ENCODE peak calls at places on chromosomes 11 and 22, in ten cellular contexts. One of them, this sample, is unnamed.

GRCh38 chr22:18950141-18950540 is 14.0 kb upstream of the PRODH start:
- DNase-seq in AG10803: no peak
- DNase-seq in right lobe of liver: peak
- DNase-seq in A549: no peak
- DNase-seq in tibial artery: no peak
- DNase-seq in colonic mucosa: no peak
- DNase-seq in kidney epithelial cell: no peak
- DNase-seq in GM23338: no peak
- DNase-seq in uterus: no peak
- DNase-seq in coronary artery: no peak
- DNase-seq in this sample: no peak

GRCh38 chr11:125167292-125167953 is 2.9 kb downstream of the PKNOX2 start:
- DNase-seq in AG10803: no peak
- DNase-seq in right lobe of liver: no peak
- DNase-seq in A549: no peak
- DNase-seq in tibial artery: peak
- DNase-seq in colonic mucosa: no peak
- DNase-seq in kidney epithelial cell: no peak
- DNase-seq in GM23338: peak
- DNase-seq in uterus: no peak
- DNase-seq in coronary artery: no peak
- DNase-seq in this sample: no peak

GRCh38 chr11:57069942-57070341 is 81.2 kb downstream of the OR5AK2 start:
- DNase-seq in AG10803: peak
- DNase-seq in right lobe of liver: no peak
- DNase-seq in A549: no peak
- DNase-seq in tibial artery: no peak
- DNase-seq in colonic mucosa: no peak
- DNase-seq in kidney epithelial cell: no peak
- DNase-seq in GM23338: no peak
- DNase-seq in uterus: no peak
- DNase-seq in coronary artery: no peak
- DNase-seq in this sample: no peak

GRCh38 chr11:65071907-65072630 is 11.8 kb downstream of the CDCA5 start:
- DNase-seq in AG10803: no peak
- DNase-seq in right lobe of liver: no peak
- DNase-seq in A549: no peak
- DNase-seq in tibial artery: no peak
- DNase-seq in colonic mucosa: no peak
- DNase-seq in kidney epithelial cell: no peak
- DNase-seq in GM23338: no peak
- DNase-seq in uterus: no peak
- DNase-seq in coronary artery: no peak
- DNase-seq in this sample: no peak

GRCh38 chr22:40348025-40348658 is 1.8 kb downstream of the ADSL start:
- DNase-seq in AG10803: peak
- DNase-seq in right lobe of liver: peak
- DNase-seq in A549: peak
- DNase-seq in tibial artery: peak
- DNase-seq in colonic mucosa: peak
- DNase-seq in kidney epithelial cell: no peak
- DNase-seq in GM23338: peak
- DNase-seq in uterus: no peak
- DNase-seq in coronary artery: no peak
- DNase-seq in this sample: no peak

GRCh38 chr11:19311306-19312030 is 70.7 kb upstream of the E2F8 start:
- DNase-seq in AG10803: peak
- DNase-seq in right lobe of liver: peak
- DNase-seq in A549: peak
- DNase-seq in tibial artery: peak
- DNase-seq in colonic mucosa: peak
- DNase-seq in kidney epithelial cell: no peak
- DNase-seq in GM23338: peak
- DNase-seq in uterus: peak
- DNase-seq in coronary artery: no peak
- DNase-seq in this sample: no peak

GRCh38 chr11:120137187-120137610 is 714 bp downstream of the TRIM29 start:
- DNase-seq in AG10803: no peak
- DNase-seq in right lobe of liver: no peak
- DNase-seq in A549: no peak
- DNase-seq in tibial artery: peak
- DNase-seq in colonic mucosa: peak
- DNase-seq in kidney epithelial cell: no peak
- DNase-seq in GM23338: no peak
- DNase-seq in uterus: no peak
- DNase-seq in coronary artery: peak
- DNase-seq in this sample: no peak

GRCh38 chr11:128451651-128452470 is 135.5 kb downstream of the ETS1 start:
- DNase-seq in AG10803: peak
- DNase-seq in right lobe of liver: peak
- DNase-seq in A549: no peak
- DNase-seq in tibial artery: peak
- DNase-seq in colonic mucosa: peak
- DNase-seq in kidney epithelial cell: no peak
- DNase-seq in GM23338: peak
- DNase-seq in uterus: no peak
- DNase-seq in coronary artery: peak
- DNase-seq in this sample: no peak

GRCh38 chr11:59713745-59714144 is at the start of gene OR10V1:
- DNase-seq in AG10803: no peak
- DNase-seq in right lobe of liver: no peak
- DNase-seq in A549: no peak
- DNase-seq in tibial artery: no peak
- DNase-seq in colonic mucosa: no peak
- DNase-seq in kidney epithelial cell: no peak
- DNase-seq in GM23338: no peak
- DNase-seq in uterus: no peak
- DNase-seq in coronary artery: no peak
- DNase-seq in this sample: no peak

GRCh38 chr11:26322335-26323067 is 9.4 kb upstream of the ANO3 start:
- DNase-seq in AG10803: no peak
- DNase-seq in right lobe of liver: no peak
- DNase-seq in A549: no peak
- DNase-seq in tibial artery: no peak
- DNase-seq in colonic mucosa: no peak
- DNase-seq in kidney epithelial cell: no peak
- DNase-seq in GM23338: no peak
- DNase-seq in uterus: no peak
- DNase-seq in coronary artery: no peak
- DNase-seq in this sample: no peak

GRCh38 chr11:26323837-26324236 is 8.1 kb upstream of the ANO3 start:
- DNase-seq in AG10803: no peak
- DNase-seq in right lobe of liver: no peak
- DNase-seq in A549: no peak
- DNase-seq in tibial artery: no peak
- DNase-seq in colonic mucosa: no peak
- DNase-seq in kidney epithelial cell: no peak
- DNase-seq in GM23338: no peak
- DNase-seq in uterus: no peak
- DNase-seq in coronary artery: no peak
- DNase-seq in this sample: no peak

GRCh38 chr11:26324270-26324669 is 7.7 kb upstream of the ANO3 start:
- DNase-seq in AG10803: no peak
- DNase-seq in right lobe of liver: no peak
- DNase-seq in A549: no peak
- DNase-seq in tibial artery: no peak
- DNase-seq in colonic mucosa: no peak
- DNase-seq in kidney epithelial cell: no peak
- DNase-seq in GM23338: no peak
- DNase-seq in uterus: no peak
- DNase-seq in coronary artery: no peak
- DNase-seq in this sample: no peak

DNA sequence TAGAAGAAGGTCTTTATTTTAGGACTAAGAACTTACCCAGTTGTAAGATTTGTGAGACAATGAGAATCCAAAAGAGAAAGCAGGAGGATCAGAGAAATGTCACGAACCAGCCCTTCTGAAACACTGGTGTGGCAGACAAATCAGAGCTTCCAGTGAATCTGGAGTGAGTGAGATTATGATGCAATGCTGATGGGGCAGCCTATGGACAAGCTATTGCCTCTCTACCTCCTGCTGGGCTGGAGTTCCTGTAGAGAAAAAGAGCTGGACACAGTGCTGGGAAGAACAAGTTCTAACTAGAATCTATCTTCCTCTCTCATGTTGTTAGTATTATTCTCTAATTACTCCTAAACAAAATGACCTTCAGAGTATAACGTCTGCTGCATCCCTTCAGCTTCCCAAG is 12.0 kb upstream of the ANO3 start:
- DNase-seq in AG10803: peak
- DNase-seq in right lobe of liver: no peak
- DNase-seq in A549: no peak
- DNase-seq in tibial artery: no peak
- DNase-seq in colonic mucosa: no peak
- DNase-seq in kidney epithelial cell: no peak
- DNase-seq in GM23338: peak
- DNase-seq in uterus: no peak
- DNase-seq in coronary artery: no peak
- DNase-seq in this sample: no peak
- H3K4me3 ChIP-seq in AG10803: no peak
- H3K4me3 ChIP-seq in right lobe of liver: no peak
- H3K4me3 ChIP-seq in A549: no peak
- H3K4me3 ChIP-seq in tibial artery: no peak
- H3K4me3 ChIP-seq in colonic mucosa: no peak
- H3K4me3 ChIP-seq in kidney epithelial cell: no peak
- H3K4me3 ChIP-seq in GM23338: no peak
- H3K4me3 ChIP-seq in uterus: no peak
- H3K4me3 ChIP-seq in coronary artery: no peak
- H3K4me3 ChIP-seq in this sample: no peak

DNA sequence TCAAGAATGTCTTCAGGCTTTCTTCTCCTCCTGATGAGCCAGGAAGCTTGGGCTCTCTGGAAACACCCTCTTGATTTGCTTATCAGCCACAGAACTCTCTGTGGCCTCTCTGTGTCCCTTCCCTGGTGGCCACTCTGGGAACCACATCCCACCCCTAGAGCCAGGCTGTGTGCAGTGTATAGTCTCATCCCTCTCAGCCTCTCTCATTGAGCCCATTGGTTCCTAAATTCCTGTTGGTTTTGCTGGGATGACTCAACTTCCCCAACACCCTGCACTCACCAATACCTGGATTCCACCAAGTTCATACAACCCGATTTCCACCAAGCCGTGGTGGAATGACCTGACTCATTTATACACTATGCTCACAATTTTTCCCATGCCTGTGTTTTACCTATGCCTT is 5.2 kb downstream of the IRAG1 start:
- DNase-seq in AG10803: no peak
- DNase-seq in right lobe of liver: no peak
- DNase-seq in A549: no peak
- DNase-seq in tibial artery: no peak
- DNase-seq in colonic mucosa: no peak
- DNase-seq in kidney epithelial cell: peak
- DNase-seq in GM23338: peak
- DNase-seq in uterus: no peak
- DNase-seq in coronary artery: peak
- DNase-seq in this sample: no peak
- TF ChIP-seq CTCF in AG10803: peak
- TF ChIP-seq CTCF in right lobe of liver: no peak
- TF ChIP-seq CTCF in A549: no peak
- TF ChIP-seq CTCF in tibial artery: peak
- TF ChIP-seq CTCF in colonic mucosa: peak
- TF ChIP-seq CTCF in kidney epithelial cell: peak
- TF ChIP-seq CTCF in GM23338: peak
- TF ChIP-seq CTCF in uterus: no peak
- TF ChIP-seq CTCF in coronary artery: no peak
- TF ChIP-seq CTCF in this sample: peak

GRCh38 chr22:49838771-49839717 is 11.4 kb upstream of the BRD1 start:
- DNase-seq in AG10803: no peak
- DNase-seq in right lobe of liver: no peak
- DNase-seq in A549: no peak
- DNase-seq in tibial artery: no peak
- DNase-seq in colonic mucosa: peak
- DNase-seq in kidney epithelial cell: no peak
- DNase-seq in GM23338: peak
- DNase-seq in uterus: no peak
- DNase-seq in coronary artery: no peak
- DNase-seq in this sample: no peak
- H3K4me3 ChIP-seq in AG10803: no peak
- H3K4me3 ChIP-seq in right lobe of liver: no peak
- H3K4me3 ChIP-seq in A549: no peak
- H3K4me3 ChIP-seq in tibial artery: no peak
- H3K4me3 ChIP-seq in colonic mucosa: no peak
- H3K4me3 ChIP-seq in kidney epithelial cell: no peak
- H3K4me3 ChIP-seq in GM23338: peak
- H3K4me3 ChIP-seq in uterus: no peak
- H3K4me3 ChIP-seq in coronary artery: no peak
- H3K4me3 ChIP-seq in this sample: no peak

GRCh38 chr11:118521892-118522311 is 5.4 kb upstream of the TTC36 start:
- DNase-seq in AG10803: no peak
- DNase-seq in right lobe of liver: no peak
- DNase-seq in A549: no peak
- DNase-seq in tibial artery: no peak
- DNase-seq in colonic mucosa: no peak
- DNase-seq in kidney epithelial cell: no peak
- DNase-seq in GM23338: no peak
- DNase-seq in uterus: no peak
- DNase-seq in coronary artery: no peak
- DNase-seq in this sample: no peak

GRCh38 chr11:118519549-118519948 is 7.7 kb upstream of the TTC36 start:
- DNase-seq in AG10803: no peak
- DNase-seq in right lobe of liver: no peak
- DNase-seq in A549: no peak
- DNase-seq in tibial artery: no peak
- DNase-seq in colonic mucosa: no peak
- DNase-seq in kidney epithelial cell: no peak
- DNase-seq in GM23338: no peak
- DNase-seq in uterus: no peak
- DNase-seq in coronary artery: no peak
- DNase-seq in this sample: no peak

GRCh38 chr11:118524757-118525465 is 2.4 kb upstream of the TTC36 start:
- DNase-seq in AG10803: peak
- DNase-seq in right lobe of liver: no peak
- DNase-seq in A549: no peak
- DNase-seq in tibial artery: no peak
- DNase-seq in colonic mucosa: no peak
- DNase-seq in kidney epithelial cell: no peak
- DNase-seq in GM23338: no peak
- DNase-seq in uterus: no peak
- DNase-seq in coronary artery: no peak
- DNase-seq in this sample: no peak

GRCh38 chr11:118524356-118524755 is 2.9 kb upstream of the TTC36 start:
- DNase-seq in AG10803: no peak
- DNase-seq in right lobe of liver: no peak
- DNase-seq in A549: no peak
- DNase-seq in tibial artery: no peak
- DNase-seq in colonic mucosa: no peak
- DNase-seq in kidney epithelial cell: no peak
- DNase-seq in GM23338: no peak
- DNase-seq in uterus: no peak
- DNase-seq in coronary artery: no peak
- DNase-seq in this sample: no peak

DNA sequence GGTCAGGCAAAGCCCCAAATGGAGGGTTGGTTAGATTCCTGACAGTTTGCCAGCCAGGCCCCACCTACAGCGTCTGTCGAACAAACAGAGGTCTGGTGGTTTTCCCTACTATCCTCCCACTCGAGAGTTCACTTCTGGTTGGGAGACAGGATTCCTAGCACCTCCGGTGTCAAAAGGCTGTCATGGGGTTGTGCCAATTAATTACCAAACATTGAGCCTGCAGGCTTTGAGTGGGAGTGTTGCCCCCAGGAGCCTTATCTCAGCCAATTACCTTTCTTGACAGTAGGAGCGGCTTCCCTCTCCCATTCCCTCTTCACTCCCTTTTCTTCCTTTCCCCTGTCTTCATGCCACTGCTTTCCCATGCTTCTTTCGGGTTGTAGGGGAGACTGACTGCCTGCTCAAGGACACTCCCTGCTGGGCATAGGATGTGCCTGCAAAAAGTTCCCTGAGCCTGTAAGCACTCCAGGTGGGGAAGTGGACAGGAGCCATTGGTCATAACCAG is 4.7 kb upstream of the TTC36 start:
- DNase-seq in AG10803: peak
- DNase-seq in right lobe of liver: no peak
- DNase-seq in A549: peak
- DNase-seq in tibial artery: no peak
- DNase-seq in colonic mucosa: no peak
- DNase-seq in kidney epithelial cell: no peak
- DNase-seq in GM23338: peak
- DNase-seq in uterus: no peak
- DNase-seq in coronary artery: no peak
- DNase-seq in this sample: no peak
- TF ChIP-seq CTCF in AG10803: peak
- TF ChIP-seq CTCF in right lobe of liver: peak
- TF ChIP-seq CTCF in A549: peak
- TF ChIP-seq CTCF in tibial artery: peak
- TF ChIP-seq CTCF in colonic mucosa: no peak
- TF ChIP-seq CTCF in kidney epithelial cell: peak
- TF ChIP-seq CTCF in GM23338: peak
- TF ChIP-seq CTCF in uterus: no peak
- TF ChIP-seq CTCF in coronary artery: no peak
- TF ChIP-seq CTCF in this sample: peak

This sample was measured in epithelial cell of proximal tubule.